ENCODE peak calls at places on chromosome 22, in six cellular contexts. One of them, this sample, is unnamed.

GRCh38 chr22:49897015-49897684 is 21.1 kb downstream of the ALG12 start:
- DNase-seq in SK-N-SH: no peak
- DNase-seq in hepatocyte: no peak
- DNase-seq in tibial nerve: no peak
- DNase-seq in left ventricle myocardium inferior: no peak
- DNase-seq in breast epithelium: no peak
- DNase-seq in this sample: no peak

GRCh38 chr22:22246706-22247105 is 2.1 kb downstream of the VPREB1 start:
- DNase-seq in SK-N-SH: no peak
- DNase-seq in hepatocyte: no peak
- DNase-seq in tibial nerve: no peak
- DNase-seq in left ventricle myocardium inferior: no peak
- DNase-seq in breast epithelium: no peak
- DNase-seq in this sample: no peak

GRCh38 chr22:31082606-31083376 is 1.7 kb downstream of the SMTN start:
- DNase-seq in SK-N-SH: peak
- DNase-seq in hepatocyte: peak
- DNase-seq in tibial nerve: peak
- DNase-seq in left ventricle myocardium inferior: peak
- DNase-seq in breast epithelium: peak
- DNase-seq in this sample: peak

GRCh38 chr22:28920757-28921584 is 37.6 kb downstream of the ZNRF3 start:
- DNase-seq in SK-N-SH: no peak
- DNase-seq in hepatocyte: no peak
- DNase-seq in tibial nerve: no peak
- DNase-seq in left ventricle myocardium inferior: no peak
- DNase-seq in breast epithelium: no peak
- DNase-seq in this sample: peak

GRCh38 chr22:44926124-44926475 is 83.7 kb downstream of the PHF21B start:
- DNase-seq in SK-N-SH: no peak
- DNase-seq in hepatocyte: no peak
- DNase-seq in tibial nerve: no peak
- DNase-seq in left ventricle myocardium inferior: peak
- DNase-seq in breast epithelium: no peak
- DNase-seq in this sample: no peak

GRCh38 chr22:21624880-21625791 is 4.7 kb downstream of the YDJC start:
- DNase-seq in SK-N-SH: no peak
- DNase-seq in hepatocyte: no peak
- DNase-seq in tibial nerve: no peak
- DNase-seq in left ventricle myocardium inferior: no peak
- DNase-seq in breast epithelium: no peak
- DNase-seq in this sample: no peak

GRCh38 chr22:23253475-23254055 is 73.3 kb downstream of the BCR start:
- DNase-seq in SK-N-SH: no peak
- DNase-seq in hepatocyte: no peak
- DNase-seq in tibial nerve: no peak
- DNase-seq in left ventricle myocardium inferior: no peak
- DNase-seq in breast epithelium: no peak
- DNase-seq in this sample: no peak

GRCh38 chr22:44625421-44625760 is 76.6 kb upstream of the PRR5 start:
- DNase-seq in SK-N-SH: peak
- DNase-seq in hepatocyte: no peak
- DNase-seq in tibial nerve: no peak
- DNase-seq in left ventricle myocardium inferior: no peak
- DNase-seq in breast epithelium: no peak
- DNase-seq in this sample: no peak

GRCh38 chr22:50262460-50262911 is 1.0 kb upstream of the MAPK12 start:
- DNase-seq in SK-N-SH: no peak
- DNase-seq in hepatocyte: no peak
- DNase-seq in tibial nerve: no peak
- DNase-seq in left ventricle myocardium inferior: no peak
- DNase-seq in breast epithelium: no peak
- DNase-seq in this sample: no peak

GRCh38 chr22:33476716-33477115 is 418.5 kb upstream of the SYN3 start:
- DNase-seq in SK-N-SH: no peak
- DNase-seq in hepatocyte: peak
- DNase-seq in tibial nerve: no peak
- DNase-seq in left ventricle myocardium inferior: no peak
- DNase-seq in breast epithelium: no peak
- DNase-seq in this sample: no peak

GRCh38 chr22:30985561-30986208 is 16.6 kb downstream of the TUG1 start:
- DNase-seq in SK-N-SH: no peak
- DNase-seq in hepatocyte: no peak
- DNase-seq in tibial nerve: no peak
- DNase-seq in left ventricle myocardium inferior: no peak
- DNase-seq in breast epithelium: no peak
- DNase-seq in this sample: no peak

GRCh38 chr22:23181763-23182288 is 1.5 kb downstream of the BCR start:
- DNase-seq in SK-N-SH: no peak
- DNase-seq in hepatocyte: no peak
- DNase-seq in tibial nerve: no peak
- DNase-seq in left ventricle myocardium inferior: no peak
- DNase-seq in breast epithelium: no peak
- DNase-seq in this sample: no peak

GRCh38 chr22:23227380-23227779 is 47.1 kb downstream of the BCR start:
- DNase-seq in SK-N-SH: no peak
- DNase-seq in hepatocyte: no peak
- DNase-seq in tibial nerve: no peak
- DNase-seq in left ventricle myocardium inferior: no peak
- DNase-seq in breast epithelium: no peak
- DNase-seq in this sample: no peak

GRCh38 chr22:48486163-48486957 is 1341.3 kb downstream of the BRD1 start:
- DNase-seq in SK-N-SH: no peak
- DNase-seq in hepatocyte: peak
- DNase-seq in tibial nerve: no peak
- DNase-seq in left ventricle myocardium inferior: no peak
- DNase-seq in breast epithelium: no peak
- DNase-seq in this sample: no peak

GRCh38 chr22:48490513-48491411 is 1336.9 kb downstream of the BRD1 start:
- DNase-seq in SK-N-SH: no peak
- DNase-seq in hepatocyte: peak
- DNase-seq in tibial nerve: no peak
- DNase-seq in left ventricle myocardium inferior: no peak
- DNase-seq in breast epithelium: no peak
- DNase-seq in this sample: peak

GRCh38 chr22:48489551-48490512 is 1337.8 kb downstream of the BRD1 start:
- DNase-seq in SK-N-SH: peak
- DNase-seq in hepatocyte: peak
- DNase-seq in tibial nerve: no peak
- DNase-seq in left ventricle myocardium inferior: no peak
- DNase-seq in breast epithelium: no peak
- DNase-seq in this sample: no peak

GRCh38 chr22:48488611-48489456 is 1338.8 kb downstream of the BRD1 start:
- DNase-seq in SK-N-SH: peak
- DNase-seq in hepatocyte: peak
- DNase-seq in tibial nerve: no peak
- DNase-seq in left ventricle myocardium inferior: no peak
- DNase-seq in breast epithelium: no peak
- DNase-seq in this sample: peak

DNA sequence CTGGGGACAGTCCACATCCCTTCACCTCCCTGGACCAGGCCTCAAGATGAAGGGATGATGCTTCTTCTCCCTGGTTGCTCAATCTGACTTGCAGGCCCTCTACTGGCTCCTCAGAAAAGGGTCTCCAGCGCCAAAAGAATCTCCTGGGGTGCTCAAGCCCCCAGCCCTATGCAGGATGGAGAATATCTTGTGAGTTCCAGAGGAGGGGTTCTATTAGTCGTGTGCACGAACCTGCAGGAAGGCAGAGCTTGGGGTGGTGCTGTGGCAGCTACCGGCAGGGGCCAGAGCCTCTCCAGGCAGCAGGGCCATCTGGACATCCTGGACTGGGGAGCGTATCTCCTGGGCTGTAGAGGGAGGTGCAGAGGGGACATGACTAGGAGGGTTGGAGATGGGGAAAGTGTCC is 1339.5 kb downstream of the BRD1 start:
- DNase-seq in SK-N-SH: peak
- DNase-seq in hepatocyte: peak
- DNase-seq in tibial nerve: no peak
- DNase-seq in left ventricle myocardium inferior: no peak
- DNase-seq in breast epithelium: no peak
- DNase-seq in this sample: no peak
- TF ChIP-seq CTCF in SK-N-SH: no peak
- TF ChIP-seq CTCF in hepatocyte: peak
- TF ChIP-seq CTCF in tibial nerve: no peak
- TF ChIP-seq CTCF in left ventricle myocardium inferior: no peak
- TF ChIP-seq CTCF in breast epithelium: no peak
- TF ChIP-seq CTCF in this sample: no peak

GRCh38 chr22:25903294-25903693 is 161.3 kb downstream of the MYO18B start:
- DNase-seq in SK-N-SH: peak
- DNase-seq in hepatocyte: no peak
- DNase-seq in tibial nerve: no peak
- DNase-seq in left ventricle myocardium inferior: no peak
- DNase-seq in breast epithelium: no peak
- DNase-seq in this sample: no peak
- TF ChIP-seq CTCF in SK-N-SH: peak
- TF ChIP-seq CTCF in hepatocyte: peak
- TF ChIP-seq CTCF in tibial nerve: no peak
- TF ChIP-seq CTCF in left ventricle myocardium inferior: no peak
- TF ChIP-seq CTCF in breast epithelium: no peak
- TF ChIP-seq CTCF in this sample: peak

DNA sequence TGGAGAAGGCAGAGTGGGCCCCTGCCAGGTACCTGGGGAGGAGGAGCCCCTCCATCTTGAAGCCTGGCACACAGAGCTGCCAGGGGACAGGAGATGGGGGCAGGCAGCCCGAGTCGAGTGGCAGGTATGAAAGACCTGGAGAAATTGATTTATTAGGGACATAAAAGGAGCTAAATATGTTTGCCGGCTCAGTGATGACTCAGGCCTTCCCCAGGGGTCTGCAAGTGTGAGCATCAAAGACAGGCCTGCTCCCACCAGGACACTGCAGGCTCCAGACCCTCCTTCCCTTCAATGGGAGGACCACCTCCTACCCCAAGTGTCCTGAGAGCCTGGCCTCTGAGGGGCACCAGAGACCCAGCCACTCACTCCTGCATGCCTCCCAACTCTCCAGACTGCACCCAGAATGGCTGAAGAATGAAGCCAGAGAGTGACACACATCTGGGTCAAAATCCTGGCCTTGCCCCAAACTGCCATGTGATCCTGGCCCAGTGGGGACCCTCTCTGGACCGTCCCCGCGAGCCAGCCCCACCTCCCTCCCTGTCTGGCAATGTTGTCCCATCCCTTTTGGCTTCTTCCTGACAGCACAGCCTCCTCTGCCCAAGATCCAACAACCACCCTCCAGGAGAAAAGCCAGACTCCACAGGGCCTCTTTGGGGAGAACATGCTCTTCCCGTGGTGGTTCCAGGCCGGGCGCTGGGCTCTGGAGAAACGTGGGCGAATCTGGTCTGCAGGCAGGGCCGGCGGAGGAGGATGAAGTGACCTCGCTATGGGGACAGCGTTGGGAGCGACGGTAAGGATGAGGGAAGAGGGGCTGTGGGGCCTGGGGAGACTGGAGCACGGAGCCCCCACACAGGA is 36.2 kb downstream of the CYTH4 start:
- DNase-seq in SK-N-SH: no peak
- DNase-seq in hepatocyte: no peak
- DNase-seq in tibial nerve: no peak
- DNase-seq in left ventricle myocardium inferior: no peak
- DNase-seq in breast epithelium: no peak
- DNase-seq in this sample: no peak
- TF ChIP-seq CTCF in SK-N-SH: peak
- TF ChIP-seq CTCF in hepatocyte: peak
- TF ChIP-seq CTCF in tibial nerve: no peak
- TF ChIP-seq CTCF in left ventricle myocardium inferior: no peak
- TF ChIP-seq CTCF in breast epithelium: no peak
- TF ChIP-seq CTCF in this sample: no peak

GRCh38 chr22:19766235-19766505 is 5.6 kb downstream of the TBX1 start:
- DNase-seq in SK-N-SH: peak
- DNase-seq in hepatocyte: no peak
- DNase-seq in tibial nerve: no peak
- DNase-seq in left ventricle myocardium inferior: no peak
- DNase-seq in breast epithelium: no peak
- DNase-seq in this sample: no peak

GRCh38 chr22:19765477-19766234 is 5.1 kb downstream of the TBX1 start:
- DNase-seq in SK-N-SH: no peak
- DNase-seq in hepatocyte: no peak
- DNase-seq in tibial nerve: no peak
- DNase-seq in left ventricle myocardium inferior: no peak
- DNase-seq in breast epithelium: no peak
- DNase-seq in this sample: no peak

GRCh38 chr22:19767427-19768380 is 7.1 kb downstream of the TBX1 start:
- DNase-seq in SK-N-SH: no peak
- DNase-seq in hepatocyte: no peak
- DNase-seq in tibial nerve: no peak
- DNase-seq in left ventricle myocardium inferior: peak
- DNase-seq in breast epithelium: no peak
- DNase-seq in this sample: no peak

GRCh38 chr22:19764636-19765476 is 4.3 kb downstream of the TBX1 start:
- DNase-seq in SK-N-SH: no peak
- DNase-seq in hepatocyte: no peak
- DNase-seq in tibial nerve: no peak
- DNase-seq in left ventricle myocardium inferior: no peak
- DNase-seq in breast epithelium: no peak
- DNase-seq in this sample: no peak

GRCh38 chr22:19766506-19767426 is 6.2 kb downstream of the TBX1 start:
- DNase-seq in SK-N-SH: peak
- DNase-seq in hepatocyte: peak
- DNase-seq in tibial nerve: peak
- DNase-seq in left ventricle myocardium inferior: peak
- DNase-seq in breast epithelium: no peak
- DNase-seq in this sample: peak
- TF ChIP-seq CTCF in SK-N-SH: peak
- TF ChIP-seq CTCF in hepatocyte: peak
- TF ChIP-seq CTCF in tibial nerve: peak
- TF ChIP-seq CTCF in left ventricle myocardium inferior: peak
- TF ChIP-seq CTCF in breast epithelium: no peak
- TF ChIP-seq CTCF in this sample: peak

GRCh38 chr22:32123657-32124056 is 35.4 kb downstream of the C22orf42 start:
- DNase-seq in SK-N-SH: no peak
- DNase-seq in hepatocyte: no peak
- DNase-seq in tibial nerve: no peak
- DNase-seq in left ventricle myocardium inferior: no peak
- DNase-seq in breast epithelium: no peak
- DNase-seq in this sample: no peak
- TF ChIP-seq CTCF in SK-N-SH: peak
- TF ChIP-seq CTCF in hepatocyte: no peak
- TF ChIP-seq CTCF in tibial nerve: no peak
- TF ChIP-seq CTCF in left ventricle myocardium inferior: peak
- TF ChIP-seq CTCF in breast epithelium: no peak
- TF ChIP-seq CTCF in this sample: peak

This sample was measured in GM13977.